ENCODE peak calls at places on chromosomes 2 and 18, in eight cellular contexts. G is cardiac muscle cell; K is activated T-helper 1 cell treated with anti-CD3 and anti-CD28 coated beads, Interleukin-2, amount 50 U/mL, for 16 hours; O is M059J; J is esophagus squamous epithelium; A is CD4-positive, alpha-beta T cell; V is Peyer's patch; T is right atrium auricular region. M is an unnamed sample.

GRCh38 chr2:99654419-99654818 is 164.6 kb upstream of the REV1 start:
- DNase-seq in A (no peak), J (no peak), K (no peak), V (no peak), O (no peak), T (no peak), G (no peak), M (no peak)

GRCh38 chr2:177572236-177572671 is 179.7 kb downstream of the AGPS start:
- DNase-seq in V (no peak), K (no peak), O (no peak), A (no peak), J (no peak), G (no peak), T (no peak), M (no peak)

GRCh38 chr2:217625475-217626245 is 377.1 kb downstream of the TNS1 start:
- DNase-seq in T (no peak), V (no peak), A (no peak), K (no peak), G (no peak), O (no peak), J (no peak), M (no peak)

GRCh38 chr2:221189431-221189830 is 382.7 kb downstream of the EPHA4 start:
- DNase-seq in G (no peak), V (no peak), K (no peak), J (no peak), T (no peak), A (no peak), O (no peak), M (no peak)

GRCh38 chr2:173996766-173997165 is 31.6 kb upstream of the SP3 start:
- DNase-seq in J (no peak), A (no peak), O (no peak), T (no peak), K (no peak), G (peak; percentile 38), V (no peak), M (no peak)

GRCh38 chr2:16727256-16727655 is 61.6 kb upstream of the CYRIA start:
- DNase-seq in K (no peak), J (no peak), A (no peak), O (no peak), G (no peak), V (no peak), T (peak; percentile 56), M (peak; percentile 44)

GRCh38 chr2:177165103-177165583 is 47.5 kb upstream of the HNRNPA3 start:
- DNase-seq in O (peak; percentile 46), V (no peak), G (no peak), A (no peak), T (peak; percentile 74), K (no peak), J (no peak), M (no peak)

GRCh38 chr2:238141541-238142318 is 3.3 kb downstream of the KLHL30 start:
- DNase-seq in V (no peak), A (no peak), G (no peak), J (no peak), O (peak; percentile 89), T (no peak), K (no peak), M (peak; percentile 87)

GRCh38 chr2:234577191-234577590 is 80.3 kb upstream of the ARL4C start:
- DNase-seq in O (no peak), J (no peak), K (no peak), T (no peak), A (no peak), G (no peak), V (no peak), M (no peak)

GRCh38 chr18:3118195-3119010 is 101.4 kb downstream of the MYOM1 start:
- DNase-seq in A (no peak), O (no peak), K (no peak), G (no peak), V (no peak), J (no peak), T (no peak), M (no peak)

GRCh38 chr2:109063326-109063670 is 65.7 kb upstream of the SH3RF3 start:
- DNase-seq in T (peak; percentile 40), O (no peak), V (no peak), G (no peak), J (no peak), K (no peak), A (no peak), M (peak; percentile 66)

GRCh38 chr2:7744827-7745226 is 827.6 kb downstream of the RNF144A start:
- DNase-seq in A (peak; percentile 24), V (no peak), O (peak; percentile 27), T (no peak), K (no peak), J (no peak), G (no peak), M (no peak)

GRCh38 chr2:26848336-26849055 is 564 bp downstream of the DPYSL5 start:
- DNase-seq in K (no peak), O (peak; percentile 20), T (no peak), G (peak; percentile 34), V (no peak), A (no peak), J (no peak), M (no peak)

GRCh38 chr2:3558205-3559014 is at the start of gene RNASEH1:
- DNase-seq in T (peak; percentile 98), J (peak; percentile 88), A (peak; percentile 96), O (peak; percentile 96), K (peak; percentile 99), G (peak; percentile 99), V (peak; percentile 98), M (peak; percentile 99)

GRCh38 chr2:30293303-30293912 is 62.1 kb downstream of the LBH start:
- DNase-seq in V (no peak), J (no peak), T (no peak), K (no peak), A (no peak), G (peak; percentile 26), O (peak; percentile 94), M (no peak)

GRCh38 chr2:113179446-113180045 is 5.8 kb downstream of the PSD4 start:
- DNase-seq in J (no peak), A (no peak), O (no peak), K (no peak), T (no peak), V (no peak), G (no peak), M (no peak)

GRCh38 chr2:205885492-205886099 is 200.4 kb downstream of the INO80D start:
- DNase-seq in K (peak; percentile 34), A (peak; percentile 29), V (peak; percentile 40), T (peak; percentile 81), G (peak; percentile 76), O (peak; percentile 78), J (no peak), M (peak; percentile 89)

GRCh38 chr2:121640380-121641326 is 8.6 kb downstream of the CLASP1 start:
- DNase-seq in J (no peak), V (no peak), G (no peak), K (no peak), O (peak; percentile 28), T (no peak), A (no peak), M (no peak)